ENCODE peak calls at places on chromosomes 3 and 15, in seven cellular contexts. C is HepG2, Y is GM12892, L is K562, P is GM12878, X is H1, J is SK-N-SH. K is an unnamed sample.

GRCh38 chr3:177758131-177758530 is 560.8 kb upstream of the TBL1XR1 start:
- DNase-seq in C (no peak), Y (no peak), L (no peak), P (no peak), X (no peak), J (no peak), K (no peak)

GRCh38 chr3:128549283-128550112 is 56.5 kb upstream of the GATA2 start:
- DNase-seq in C (peak), Y (no peak), L (peak), P (no peak), X (no peak), J (peak), K (no peak)

GRCh38 chr3:101183151-101183550 is 137.2 kb downstream of the IMPG2 start:
- DNase-seq in C (no peak), Y (no peak), L (no peak), P (no peak), X (no peak), J (no peak), K (no peak)

GRCh38 chr3:114213669-114214541 is 23.5 kb downstream of the ZNF80 start:
- DNase-seq in C (no peak), Y (no peak), L (no peak), P (peak), X (peak), J (peak), K (no peak)

GRCh38 chr3:166743463-166744134 is 636.5 kb downstream of the ZBBX start:
- DNase-seq in C (no peak), Y (no peak), L (no peak), P (no peak), X (no peak), J (no peak), K (no peak)

GRCh38 chr3:129507181-129507831 is 21.1 kb upstream of the RHO start:
- DNase-seq in C (no peak), Y (no peak), L (no peak), P (no peak), X (no peak), J (peak), K (no peak)

GRCh38 chr3:101940521-101940992 is 91.2 kb downstream of the NFKBIZ start:
- DNase-seq in C (no peak), Y (no peak), L (no peak), P (no peak), X (no peak), J (peak), K (no peak)

GRCh38 chr15:45473068-45473467 is 49.5 kb downstream of the SLC30A4 start:
- DNase-seq in C (no peak), Y (no peak), L (no peak), P (no peak), X (no peak), J (no peak), K (no peak)

GRCh38 chr15:71791975-71792374 is 18.4 kb upstream of the NR2E3 start:
- DNase-seq in C (no peak), Y (no peak), L (no peak), P (no peak), X (no peak), J (no peak), K (no peak)

GRCh38 chr15:45268135-45268534 is 16.1 kb downstream of the SLC28A2 start:
- DNase-seq in C (peak), Y (no peak), L (peak), P (no peak), X (no peak), J (no peak), K (no peak)

GRCh38 chr3:97949743-97950142 is 22.5 kb downstream of the RIOX2 start:
- DNase-seq in C (no peak), Y (no peak), L (no peak), P (no peak), X (no peak), J (no peak), K (no peak)

GRCh38 chr3:122858373-122858772 is 63.5 kb downstream of the SLC49A4 start:
- DNase-seq in C (peak), Y (no peak), L (no peak), P (no peak), X (no peak), J (peak), K (no peak)

GRCh38 chr3:30654269-30654668 is 47.9 kb downstream of the TGFBR2 start:
- DNase-seq in C (no peak), Y (no peak), L (no peak), P (no peak), X (no peak), J (no peak), K (no peak)

GRCh38 chr15:63830113-63830512 is 3.6 kb downstream of the HERC1 start:
- DNase-seq in C (no peak), Y (no peak), L (no peak), P (no peak), X (no peak), J (no peak), K (no peak)

GRCh38 chr15:51736069-51736468 is 1.4 kb downstream of the LYSMD2 start:
- DNase-seq in C (no peak), Y (no peak), L (no peak), P (peak), X (no peak), J (peak), K (no peak)

GRCh38 chr3:84965141-84965540 is 6.4 kb downstream of the CADM2 start:
- DNase-seq in C (peak), Y (no peak), L (no peak), P (no peak), X (peak), J (peak), K (no peak)

GRCh38 chr3:161423911-161424522 is 52.7 kb upstream of the SPTSSB start:
- DNase-seq in C (peak), Y (peak), L (peak), P (no peak), X (no peak), J (peak), K (peak)

GRCh38 chr3:42709621-42710020 is 7.0 kb upstream of the HHATL start:
- DNase-seq in C (no peak), Y (peak), L (no peak), P (no peak), X (no peak), J (no peak), K (no peak)

DNA sequence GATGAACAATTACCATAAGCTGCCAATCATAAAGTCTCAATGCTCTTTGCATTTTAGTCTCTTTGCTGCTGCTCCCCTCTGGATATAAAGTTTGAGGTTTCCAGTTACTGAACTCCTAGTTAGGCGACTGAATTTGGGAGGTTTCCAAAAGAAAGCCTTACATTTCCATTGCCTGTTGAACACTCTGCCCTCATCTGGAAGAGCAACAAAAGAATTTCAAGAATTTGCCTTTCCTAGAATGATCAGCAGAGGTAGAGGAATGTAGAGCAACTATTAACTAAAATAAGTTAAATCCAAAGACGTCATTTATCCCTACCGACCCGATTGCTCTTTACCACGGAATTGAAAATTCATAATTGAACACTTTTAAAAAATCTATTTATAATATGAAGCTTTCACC is 53.4 kb upstream of the PRICKLE2 start:
- DNase-seq in C (no peak), Y (no peak), L (no peak), P (no peak), X (no peak), J (no peak), K (no peak)
- TF ChIP-seq TAF1 in C (no peak), Y (no peak), L (no peak), P (no peak), X (no peak), J (no peak), K (no peak)

GRCh38 chr3:37453393-37454391 is 279.3 kb upstream of the LRRFIP2 start:
- DNase-seq in C (peak), Y (no peak), L (no peak), P (no peak), X (no peak), J (peak), K (no peak)
- TF ChIP-seq POLR2AphosphoS5 in C (no peak), Y (no peak), L (no peak), P (no peak), X (no peak), J (no peak), K (no peak)

GRCh38 chr3:141383555-141384129 is 15.3 kb downstream of the ZBTB38 start:
- DNase-seq in C (no peak), Y (no peak), L (no peak), P (no peak), X (no peak), J (no peak), K (no peak)
- TF ChIP-seq TAF1 in C (no peak), Y (no peak), L (no peak), P (no peak), X (no peak), J (no peak), K (no peak)

GRCh38 chr3:100068758-100069345 is 45.4 kb downstream of the FILIP1L start:
- DNase-seq in C (peak), Y (peak), L (peak), P (peak), X (peak), J (peak), K (peak)

GRCh38 chr3:100073049-100073422 is 41.3 kb downstream of the FILIP1L start:
- DNase-seq in C (no peak), Y (no peak), L (no peak), P (no peak), X (no peak), J (no peak), K (no peak)

GRCh38 chr3:100072328-100073048 is 41.8 kb downstream of the FILIP1L start:
- DNase-seq in C (no peak), Y (no peak), L (no peak), P (no peak), X (no peak), J (no peak), K (no peak)

GRCh38 chr3:100067589-100067988 is 46.7 kb downstream of the FILIP1L start:
- DNase-seq in C (no peak), Y (no peak), L (no peak), P (no peak), X (no peak), J (no peak), K (no peak)

GRCh38 chr3:100069472-100069871 is 44.8 kb downstream of the FILIP1L start:
- DNase-seq in C (no peak), Y (no peak), L (no peak), P (no peak), X (no peak), J (no peak), K (no peak)
- TF ChIP-seq POLR2AphosphoS5 in C (no peak), Y (no peak), L (no peak), P (no peak), X (no peak), J (no peak), K (no peak)

GRCh38 chr15:100572362-100572983 is 29.5 kb downstream of the LINS1 start:
- DNase-seq in C (no peak), Y (no peak), L (no peak), P (no peak), X (no peak), J (no peak), K (no peak)
- TF ChIP-seq TAF1 in C (no peak), Y (no peak), L (no peak), P (no peak), X (no peak), J (no peak), K (no peak)

GRCh38 chr3:127547761-127548605 is 42.5 kb downstream of the TPRA1 start:
- DNase-seq in C (peak), Y (peak), L (peak), P (no peak), X (peak), J (peak), K (peak)
- TF ChIP-seq POLR2AphosphoS5 in C (no peak), Y (no peak), L (no peak), P (no peak), X (no peak), J (no peak), K (no peak)

GRCh38 chr3:189392969-189393368 is 221.2 kb downstream of the TPRG1 start:
- DNase-seq in C (no peak), Y (no peak), L (no peak), P (no peak), X (no peak), J (no peak), K (no peak)
- TF ChIP-seq TAF1 in C (no peak), Y (no peak), L (no peak), P (no peak), X (no peak), J (no peak), K (no peak)